ENCODE peak calls at places on chromosomes 3 and 15, in ten cellular contexts. P, B, T, D, L, C, H, O, Z and N are unnamed samples.

GRCh38 chr3:139132976-139133375 is 88.3 kb upstream of the PRR23C start:
- DNase-seq in P (no peak), B (no peak), T (no peak), D (no peak), L (no peak), C (no peak), H (no peak), O (no peak), Z (no peak), N (no peak)

GRCh38 chr3:188939799-188940198 is 232.0 kb upstream of the TPRG1 start:
- DNase-seq in P (no peak), B (no peak), T (no peak), D (no peak), L (no peak), C (no peak), H (no peak), O (no peak), Z (no peak), N (no peak)

GRCh38 chr15:38002883-38003477 is 68.5 kb downstream of the TMCO5A start:
- DNase-seq in P (peak; percentile 30), B (peak; percentile 67), T (peak; percentile 25), D (no peak), L (no peak), C (peak; percentile 52), H (no peak), O (no peak), Z (peak; percentile 76), N (no peak)

GRCh38 chr3:173403376-173403775 is 5.8 kb downstream of the NLGN1 start:
- DNase-seq in P (no peak), B (no peak), T (no peak), D (no peak), L (no peak), C (no peak), H (no peak), O (no peak), Z (no peak), N (no peak)

GRCh38 chr15:67381416-67382045 is 126.9 kb downstream of the IQCH start:
- DNase-seq in P (no peak), B (no peak), T (no peak), D (no peak), L (no peak), C (no peak), H (no peak), O (no peak), Z (no peak), N (no peak)

GRCh38 chr3:52177701-52178042 is 20.3 kb upstream of the ALAS1 start:
- DNase-seq in P (no peak), B (no peak), T (no peak), D (no peak), L (no peak), C (no peak), H (no peak), O (no peak), Z (no peak), N (no peak)

GRCh38 chr15:70314652-70315051 is 216.9 kb upstream of the TLE3 start:
- DNase-seq in P (no peak), B (no peak), T (no peak), D (no peak), L (no peak), C (no peak), H (no peak), O (no peak), Z (no peak), N (no peak)

GRCh38 chr3:134822065-134822464 is 27.0 kb downstream of the EPHB1 start:
- DNase-seq in P (no peak), B (no peak), T (no peak), D (no peak), L (no peak), C (no peak), H (no peak), O (no peak), Z (no peak), N (no peak)

GRCh38 chr3:185717121-185717520 is 107.7 kb downstream of the IGF2BP2 start:
- DNase-seq in P (no peak), B (peak; percentile 16), T (no peak), D (no peak), L (no peak), C (no peak), H (no peak), O (no peak), Z (no peak), N (no peak)

GRCh38 chr3:137217733-137218132 is 259.9 kb downstream of the IL20RB start:
- DNase-seq in P (no peak), B (peak; percentile 12), T (no peak), D (no peak), L (no peak), C (no peak), H (no peak), O (no peak), Z (no peak), N (no peak)

GRCh38 chr3:193132923-193133463 is 108.0 kb upstream of the PLAAT1 start:
- DNase-seq in P (no peak), B (no peak), T (no peak), D (no peak), L (no peak), C (no peak), H (no peak), O (no peak), Z (no peak), N (no peak)
- TF ChIP-seq CTCF in P (no peak), B (no peak), T (no peak), D (no peak), L (no peak), C (no peak), H (no peak), O (no peak), Z (no peak), N (no peak)

DNA sequence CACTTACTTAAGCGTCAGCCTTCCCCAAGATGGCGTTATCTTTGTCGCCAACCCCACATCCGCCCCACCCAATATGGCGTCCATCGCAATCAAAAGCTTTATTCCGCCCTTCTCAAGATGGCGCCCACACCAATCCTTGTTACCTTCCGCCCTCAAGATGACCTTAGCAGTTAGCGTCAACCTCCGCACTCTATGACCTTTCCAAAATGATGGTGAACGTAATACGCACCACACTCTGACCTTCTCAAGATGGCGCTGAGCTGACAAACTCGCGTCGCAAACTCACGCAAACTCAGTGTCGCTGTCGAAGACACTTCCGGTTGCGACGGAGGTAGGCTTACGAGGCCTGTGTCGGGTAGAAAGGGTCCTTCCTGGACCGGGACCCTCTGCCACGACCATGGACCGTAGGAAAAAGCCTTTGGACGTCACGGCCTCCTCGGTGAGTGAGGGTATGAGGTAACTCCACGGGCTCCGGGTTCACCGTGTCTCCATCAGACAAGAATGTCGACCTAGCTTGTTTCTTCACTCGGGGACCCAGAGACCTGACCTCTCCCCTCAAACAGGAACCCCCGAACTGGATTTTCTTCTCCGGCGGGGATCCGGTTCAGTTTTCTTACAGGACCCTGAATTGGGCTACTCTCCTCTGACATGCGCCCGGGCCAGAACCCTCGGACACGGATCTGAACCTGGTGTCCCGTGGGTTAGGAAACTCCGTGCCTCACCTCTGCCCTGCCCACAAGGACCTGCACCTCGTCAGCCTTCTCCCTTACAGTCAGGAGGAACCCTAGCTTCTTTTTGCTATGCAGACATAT is at the start of gene CCDC174:
- DNase-seq in P (peak; percentile 90), B (peak; percentile 99), T (peak; percentile 89), D (peak; percentile 89), L (peak; percentile 95), C (peak; percentile 99), H (peak; percentile 98), O (peak; percentile 85), Z (peak; percentile 97), N (peak; percentile 41)
- TF ChIP-seq CTCF in P (no peak), B (no peak), T (no peak), D (no peak), L (no peak), C (peak; percentile 4), H (no peak), O (no peak), Z (no peak), N (peak; percentile 1)

GRCh38 chr3:853489-853888 is 239.3 kb upstream of the CNTN6 start:
- DNase-seq in P (no peak), B (no peak), T (no peak), D (no peak), L (peak; percentile 44), C (no peak), H (no peak), O (no peak), Z (no peak), N (no peak)

GRCh38 chr3:851098-851790 is 241.6 kb upstream of the CNTN6 start:
- DNase-seq in P (peak; percentile 3), B (no peak), T (no peak), D (no peak), L (peak; percentile 48), C (no peak), H (no peak), O (no peak), Z (no peak), N (no peak)

GRCh38 chr3:852033-852432 is 240.8 kb upstream of the CNTN6 start:
- DNase-seq in P (peak; percentile 3), B (no peak), T (no peak), D (no peak), L (peak; percentile 25), C (no peak), H (no peak), O (no peak), Z (no peak), N (no peak)
- TF ChIP-seq CTCF in P (peak; percentile 6), B (no peak), T (no peak), D (no peak), L (no peak), C (no peak), H (no peak), O (no peak), Z (no peak), N (peak; percentile 29)

GRCh38 chr3:44989636-44990373 is 13.8 kb downstream of the EXOSC7 start:
- DNase-seq in P (no peak), B (no peak), T (no peak), D (no peak), L (no peak), C (no peak), H (no peak), O (no peak), Z (no peak), N (no peak)

GRCh38 chr3:44991326-44991725 is 15.3 kb downstream of the EXOSC7 start:
- DNase-seq in P (no peak), B (no peak), T (no peak), D (no peak), L (no peak), C (no peak), H (no peak), O (no peak), Z (no peak), N (no peak)

GRCh38 chr3:44989141-44989540 is 13.1 kb downstream of the EXOSC7 start:
- DNase-seq in P (no peak), B (no peak), T (no peak), D (no peak), L (no peak), C (no peak), H (no peak), O (no peak), Z (no peak), N (no peak)

GRCh38 chr3:44987318-44987717 is 11.3 kb downstream of the EXOSC7 start:
- DNase-seq in P (no peak), B (no peak), T (no peak), D (no peak), L (no peak), C (no peak), H (no peak), O (no peak), Z (no peak), N (no peak)

DNA sequence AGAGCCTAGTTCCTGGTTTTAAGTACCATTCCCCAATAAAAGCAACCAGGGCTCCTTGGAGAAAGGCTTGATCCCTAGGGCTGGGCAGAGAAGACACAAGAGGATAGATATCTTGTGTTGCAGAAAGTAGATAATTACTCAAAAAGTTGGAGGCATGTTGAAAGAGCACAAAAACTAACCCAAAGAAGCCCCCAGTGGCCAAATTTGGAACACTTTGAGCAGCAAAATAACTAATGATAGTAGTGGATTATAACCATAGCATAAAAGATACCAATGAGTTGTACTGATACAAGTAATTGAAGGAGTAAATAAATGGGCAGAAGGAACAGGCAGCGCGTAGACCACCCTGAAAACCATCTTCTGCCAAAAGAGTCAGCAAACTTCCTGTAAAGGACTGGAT is 12.0 kb downstream of the EXOSC7 start:
- DNase-seq in P (no peak), B (peak; percentile 48), T (no peak), D (no peak), L (no peak), C (no peak), H (no peak), O (no peak), Z (no peak), N (no peak)
- TF ChIP-seq CTCF in P (no peak), B (peak; percentile 56), T (no peak), D (no peak), L (peak; percentile 52), C (peak; percentile 35), H (peak; percentile 54), O (peak; percentile 11), Z (peak; percentile 34), N (no peak)